ENCODE peak calls at places on chromosomes 7 and 10, in six cellular contexts. N is thoracic aorta, L is endothelial cell, F is kidney, J is astrocyte, E is pancreas. M is an unnamed sample.

GRCh38 chr10:121595806-121596667 is 2.2 kb downstream of the FGFR2 start:
- DNase-seq in N (no peak), L (peak; percentile 27), F (no peak), J (no peak), E (no peak), M (no peak)

GRCh38 chr10:48985621-48986158 is 46.0 kb upstream of the LRRC18 start:
- DNase-seq in N (no peak), L (no peak), F (no peak), J (no peak), E (no peak), M (no peak)

GRCh38 chr10:70296406-70296899 is 12.6 kb upstream of the NPFFR1 start:
- DNase-seq in N (peak; percentile 75), L (no peak), F (peak; percentile 88), J (peak; percentile 77), E (peak; percentile 82), M (no peak)

GRCh38 chr7:1854521-1855395 is 184.7 kb downstream of the ELFN1 start:
- DNase-seq in N (no peak), L (no peak), F (peak; percentile 64), J (no peak), E (peak; percentile 43), M (no peak)

GRCh38 chr7:125773113-125773800 is 843.6 kb upstream of the POT1 start:
- DNase-seq in N (no peak), L (no peak), F (no peak), J (no peak), E (no peak), M (no peak)

GRCh38 chr10:84138478-84139125 is 707 bp upstream of the GHITM start:
- DNase-seq in N (peak; percentile 4), L (no peak), F (no peak), J (no peak), E (no peak), M (peak; percentile 19)

GRCh38 chr7:114703677-114704076 is 218.2 kb upstream of the MDFIC start:
- DNase-seq in N (no peak), L (no peak), F (no peak), J (peak; percentile 21), E (no peak), M (no peak)

GRCh38 chr10:62075414-62075813 is 173.9 kb downstream of the ARID5B start:
- DNase-seq in N (no peak), L (no peak), F (no peak), J (no peak), E (no peak), M (no peak)

GRCh38 chr7:47253650-47254080 is 328.2 kb downstream of the TNS3 start:
- DNase-seq in N (no peak), L (peak; percentile 15), F (peak; percentile 84), J (peak; percentile 62), E (no peak), M (peak; percentile 26)

GRCh38 chr10:42933454-42934340 is 143.2 kb upstream of the RET start:
- DNase-seq in N (no peak), L (peak; percentile 26), F (no peak), J (no peak), E (no peak), M (peak; percentile 24)

GRCh38 chr10:59830601-59831259 is 75.6 kb downstream of the CCDC6 start:
- DNase-seq in N (no peak), L (peak; percentile 66), F (no peak), J (peak; percentile 34), E (no peak), M (no peak)

GRCh38 chr7:48389977-48390376 is 218.7 kb downstream of the ABCA13 start:
- DNase-seq in N (no peak), L (no peak), F (no peak), J (peak; percentile 35), E (no peak), M (no peak)

GRCh38 chr7:101935521-101936141 is 118.2 kb downstream of the CUX1 start:
- DNase-seq in N (no peak), L (no peak), F (peak; percentile 85), J (no peak), E (peak; percentile 41), M (peak; percentile 11)

GRCh38 chr10:113788604-113789083 is 37.2 kb downstream of the PLEKHS1 start:
- DNase-seq in N (peak; percentile 16), L (no peak), F (no peak), J (peak; percentile 95), E (no peak), M (peak; percentile 31)

GRCh38 chr10:36172054-36172531 is 530.0 kb upstream of the FZD8 start:
- DNase-seq in N (no peak), L (no peak), F (no peak), J (peak; percentile 64), E (no peak), M (no peak)

GRCh38 chr7:108442039-108442568 is 14.1 kb downstream of the NRCAM start:
- DNase-seq in N (no peak), L (no peak), F (no peak), J (no peak), E (no peak), M (no peak)

GRCh38 chr7:957418-958220 is 3.1 kb upstream of the ADAP1 start:
- DNase-seq in N (no peak), L (no peak), F (peak; percentile 81), J (no peak), E (peak; percentile 52), M (no peak)

GRCh38 chr7:87797798-87798403 is 78.3 kb downstream of the SLC25A40 start:
- DNase-seq in N (no peak), L (peak; percentile 6), F (no peak), J (peak; percentile 25), E (no peak), M (peak; percentile 50)

GRCh38 chr7:87876759-87877234 is 504 bp downstream of the DBF4 start:
- DNase-seq in N (no peak), L (peak; percentile 66), F (peak; percentile 85), J (peak; percentile 46), E (peak; percentile 81), M (peak; percentile 47)

GRCh38 chr10:100872034-100872791 is 40.5 kb upstream of the SLF2 start:
- DNase-seq in N (no peak), L (peak; percentile 84), F (peak; percentile 40), J (peak; percentile 45), E (peak; percentile 82), M (peak; percentile 87)

GRCh38 chr10:1377231-1377630 is 321.0 kb downstream of the WDR37 start:
- DNase-seq in N (no peak), L (peak; percentile 0), F (no peak), J (no peak), E (no peak), M (no peak)

GRCh38 chr7:45416846-45417245 is 157.3 kb upstream of the ADCY1 start:
- DNase-seq in N (no peak), L (no peak), F (no peak), J (no peak), E (no peak), M (no peak)

GRCh38 chr7:24169077-24169624 is 114.8 kb upstream of the NPY start:
- DNase-seq in N (no peak), L (no peak), F (no peak), J (no peak), E (no peak), M (no peak)

GRCh38 chr7:68980011-68980410 is 618.3 kb upstream of the AUTS2 start:
- DNase-seq in N (no peak), L (no peak), F (no peak), J (peak; percentile 55), E (no peak), M (no peak)

GRCh38 chr7:139566736-139567646 is 43.5 kb downstream of the CLEC2L start:
- DNase-seq in N (no peak), L (no peak), F (no peak), J (no peak), E (no peak), M (no peak)
- TF ChIP-seq CTCF in N (no peak), L (no peak), F (no peak), J (no peak), E (no peak), M (no peak)

DNA sequence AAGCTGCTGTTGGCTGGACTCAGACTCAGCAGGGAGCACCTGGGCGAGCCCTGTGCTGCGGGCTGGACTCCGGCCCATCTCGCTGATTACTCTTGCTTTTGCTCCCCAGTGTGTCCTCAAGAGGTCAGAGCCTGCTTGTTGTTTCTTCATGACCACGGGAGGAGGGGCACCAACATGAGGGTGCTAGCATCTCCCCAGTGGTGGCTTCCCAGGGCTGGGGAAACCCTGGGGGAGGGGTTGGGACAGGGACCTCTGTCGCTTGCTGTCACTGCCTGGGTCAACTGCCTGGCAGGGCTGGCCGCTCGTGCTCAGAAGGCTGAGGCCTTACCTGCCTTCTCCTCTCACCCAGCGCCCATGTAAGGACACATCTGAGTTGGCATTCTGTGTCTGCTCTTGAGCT is 152.3 kb upstream of the SHH start:
- DNase-seq in N (no peak), L (no peak), F (no peak), J (no peak), E (no peak), M (no peak)
- TF ChIP-seq CTCF in N (no peak), L (no peak), F (no peak), J (no peak), E (no peak), M (no peak)

GRCh38 chr10:51772387-51772786 is 73.0 kb upstream of the CSTF2T start:
- DNase-seq in N (no peak), L (no peak), F (no peak), J (no peak), E (no peak), M (no peak)
- TF ChIP-seq CTCF in N (no peak), L (peak; percentile 31), F (no peak), J (no peak), E (no peak), M (no peak)

DNA sequence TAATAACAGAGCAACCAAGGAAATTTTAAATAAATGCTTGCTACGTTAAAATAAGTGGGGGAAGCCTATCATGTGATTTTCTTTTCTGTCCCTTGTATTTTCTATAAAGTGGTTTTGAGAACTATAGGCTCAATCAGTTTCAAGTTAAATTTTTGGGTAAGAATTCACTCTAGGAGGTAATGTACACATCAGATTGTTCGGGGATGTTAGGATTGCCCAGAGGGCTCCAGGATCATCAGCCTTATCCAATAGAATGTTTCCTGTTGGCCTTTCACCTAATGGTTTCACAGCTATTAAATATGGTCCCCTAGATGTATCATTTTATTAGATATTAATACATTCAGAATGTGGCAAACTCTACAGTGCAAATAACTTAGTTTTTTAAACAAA is 438.4 kb upstream of the NPVF start:
- DNase-seq in N (no peak), L (no peak), F (no peak), J (no peak), E (no peak), M (no peak)
- TF ChIP-seq CTCF in N (no peak), L (no peak), F (no peak), J (no peak), E (no peak), M (no peak)

DNA sequence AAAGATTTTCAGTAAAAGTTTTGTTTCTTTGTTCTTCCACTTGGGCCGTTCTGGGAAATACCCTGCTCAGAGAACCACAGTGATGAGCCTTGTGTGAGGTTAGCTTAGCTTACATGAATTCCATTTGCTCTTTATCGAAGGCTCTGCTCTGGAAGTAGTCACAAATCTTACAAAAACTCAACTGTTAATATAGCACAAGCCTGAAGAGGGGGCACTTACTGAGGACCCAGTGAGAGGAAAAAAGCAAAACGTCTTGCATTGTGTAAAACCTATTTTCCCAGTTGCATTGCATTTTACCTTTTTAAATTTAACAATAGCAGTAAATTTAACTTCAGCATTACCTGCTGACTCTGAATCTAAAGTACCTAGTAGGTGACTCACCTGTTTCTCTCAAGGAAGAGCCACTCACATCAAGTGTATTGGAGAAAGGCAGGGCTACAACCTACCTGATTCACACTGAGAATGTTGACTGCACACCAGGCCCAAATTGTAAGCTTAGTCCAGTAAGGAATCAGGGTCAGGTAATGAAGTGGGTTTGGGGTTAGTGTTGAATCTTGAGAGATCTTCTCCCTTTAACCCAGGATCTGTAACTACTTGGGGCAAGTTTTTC is 42.3 kb downstream of the PPP1R17 start:
- DNase-seq in N (no peak), L (no peak), F (no peak), J (no peak), E (no peak), M (no peak)
- TF ChIP-seq CTCF in N (no peak), L (peak; percentile 18), F (no peak), J (no peak), E (no peak), M (no peak)

GRCh38 chr10:102669206-102670064 is 25.2 kb downstream of the TRIM8 start:
- DNase-seq in N (peak; percentile 34), L (no peak), F (peak; percentile 81), J (peak; percentile 30), E (peak; percentile 78), M (peak; percentile 44)
- TF ChIP-seq CTCF in N (peak; percentile 48), L (peak; percentile 23), F (no peak), J (no peak), E (peak; percentile 31), M (peak; percentile 18)

M was measured in GM13976.